ENCODE peak calls at places on chromosome 20, in seven cellular contexts. Y, V, B, R, C, E and J are unnamed samples.

GRCh38 chr20:59671661-59672471 is 67.5 kb downstream of the PHACTR3 start:
- DNase-seq in Y (no peak), V (no peak), B (peak; percentile 23), R (no peak), C (no peak), E (no peak), J (no peak)

GRCh38 chr20:43916875-43917371 is 2.3 kb downstream of the TOX2 start:
- DNase-seq in Y (peak; percentile 37), V (no peak), B (no peak), R (no peak), C (no peak), E (no peak), J (no peak)

GRCh38 chr20:36644032-36644712 is 1.8 kb downstream of the SLA2 start:
- DNase-seq in Y (no peak), V (no peak), B (no peak), R (no peak), C (peak; percentile 43), E (no peak), J (no peak)

GRCh38 chr20:11676618-11677289 is 240.9 kb upstream of the BTBD3 start:
- DNase-seq in Y (peak; percentile 32), V (no peak), B (peak; percentile 72), R (peak; percentile 11), C (no peak), E (peak; percentile 79), J (peak; percentile 18)

GRCh38 chr20:43736588-43737091 is 9.8 kb upstream of the GTSF1L start:
- DNase-seq in Y (peak; percentile 73), V (no peak), B (peak; percentile 52), R (no peak), C (no peak), E (no peak), J (no peak)

GRCh38 chr20:7490288-7490687 is 450.0 kb downstream of the HAO1 start:
- DNase-seq in Y (no peak), V (no peak), B (no peak), R (no peak), C (no peak), E (no peak), J (no peak)

GRCh38 chr20:17716331-17716730 is 16.6 kb downstream of the BANF2 start:
- DNase-seq in Y (no peak), V (no peak), B (no peak), R (no peak), C (no peak), E (no peak), J (no peak)

GRCh38 chr20:36313936-36314335 is 7.8 kb downstream of the DLGAP4 start:
- DNase-seq in Y (no peak), V (no peak), B (no peak), R (no peak), C (no peak), E (no peak), J (no peak)

GRCh38 chr20:36824142-36824940 is 50.8 kb upstream of the DSN1 start:
- DNase-seq in Y (no peak), V (no peak), B (no peak), R (no peak), C (no peak), E (no peak), J (peak; percentile 74)

GRCh38 chr20:24487240-24487639 is 17.8 kb downstream of the SYNDIG1 start:
- DNase-seq in Y (no peak), V (no peak), B (no peak), R (no peak), C (no peak), E (no peak), J (no peak)

GRCh38 chr20:49320460-49320859 is 42.6 kb upstream of the ZNFX1 start:
- DNase-seq in Y (no peak), V (no peak), B (peak; percentile 66), R (no peak), C (no peak), E (peak; percentile 25), J (no peak)

GRCh38 chr20:43746344-43747137 is 19.7 kb upstream of the GTSF1L start:
- DNase-seq in Y (no peak), V (no peak), B (no peak), R (no peak), C (no peak), E (no peak), J (no peak)

GRCh38 chr20:2840967-2841531 is 504 bp downstream of the VPS16 start:
- DNase-seq in Y (peak; percentile 67), V (peak; percentile 53), B (peak; percentile 71), R (no peak), C (no peak), E (peak; percentile 69), J (peak; percentile 14)

GRCh38 chr20:57445298-57445697 is 54.1 kb downstream of the RBM38 start:
- DNase-seq in Y (no peak), V (no peak), B (no peak), R (no peak), C (no peak), E (no peak), J (no peak)

GRCh38 chr20:42179768-42180167 is 561.6 kb upstream of the CHD6 start:
- DNase-seq in Y (no peak), V (no peak), B (peak; percentile 60), R (no peak), C (no peak), E (peak; percentile 67), J (peak; percentile 33)

GRCh38 chr20:57397004-57397692 is 6.0 kb downstream of the RBM38 start:
- DNase-seq in Y (no peak), V (no peak), B (no peak), R (no peak), C (no peak), E (peak; percentile 53), J (no peak)

GRCh38 chr20:18056174-18057105 is 1.3 kb downstream of the OVOL2 start:
- DNase-seq in Y (peak; percentile 34), V (peak; percentile 38), B (peak; percentile 68), R (no peak), C (no peak), E (peak; percentile 49), J (peak; percentile 58)

GRCh38 chr20:30921286-30922071 is 336.0 kb upstream of the DEFB115 start:
- DNase-seq in Y (peak; percentile 3), V (no peak), B (no peak), R (no peak), C (no peak), E (no peak), J (no peak)

GRCh38 chr20:50824137-50824536 is 29.3 kb downstream of the BCAS4 start:
- DNase-seq in Y (no peak), V (no peak), B (no peak), R (no peak), C (no peak), E (no peak), J (no peak)

GRCh38 chr20:25511183-25511582 is 74.1 kb downstream of the NINL start:
- DNase-seq in Y (no peak), V (no peak), B (no peak), R (no peak), C (no peak), E (no peak), J (no peak)

GRCh38 chr20:61759286-61760065 is 306.2 kb downstream of the TAF4 start:
- DNase-seq in Y (no peak), V (no peak), B (no peak), R (no peak), C (no peak), E (no peak), J (no peak)

GRCh38 chr20:21901470-21902275 is 196.2 kb downstream of the PAX1 start:
- DNase-seq in Y (no peak), V (no peak), B (no peak), R (no peak), C (no peak), E (no peak), J (no peak)

GRCh38 chr20:23111307-23111943 is 25.3 kb upstream of the CD93 start:
- DNase-seq in Y (no peak), V (no peak), B (no peak), R (no peak), C (no peak), E (no peak), J (no peak)

GRCh38 chr20:33578510-33578909 is 83.6 kb upstream of the C20orf144 start:
- DNase-seq in Y (no peak), V (no peak), B (no peak), R (no peak), C (no peak), E (no peak), J (no peak)